ENCODE peak calls at places on chromosomes 7 and 10, in ten cellular contexts. N is fibroblast of lung, H is OCI-LY7, Z is cardiac muscle cell, X is heart left ventricle, R is IMR-90, L is transverse colon, Y is A549, V is stomach, D is SK-N-SH. F is an unnamed sample.

GRCh38 chr7:108000875-108001758 is 1.8 kb downstream of the LAMB1 start:
- DNase-seq in N (peak), H (no peak), Z (peak), X (peak), R (peak), L (peak), Y (peak), V (peak), D (peak), F (peak)

GRCh38 chr10:124917168-124917938 is 24.6 kb upstream of the ZRANB1 start:
- DNase-seq in N (peak), H (peak), Z (peak), X (peak), R (peak), L (peak), Y (peak), V (peak), D (peak), F (peak)

GRCh38 chr10:5584895-5585516 is 60.2 kb downstream of the CALML3 start:
- DNase-seq in N (no peak), H (peak), Z (peak), X (no peak), R (peak), L (no peak), Y (peak), V (no peak), D (no peak), F (no peak)

GRCh38 chr10:98344589-98345038 is 70.4 kb downstream of the PYROXD2 start:
- DNase-seq in N (peak), H (peak), Z (peak), X (peak), R (peak), L (peak), Y (no peak), V (peak), D (no peak), F (peak)

GRCh38 chr7:71457021-71457420 is 325.1 kb downstream of the GALNT17 start:
- DNase-seq in N (no peak), H (no peak), Z (no peak), X (no peak), R (no peak), L (no peak), Y (no peak), V (no peak), D (no peak), F (no peak)

GRCh38 chr10:72694476-72695369 is 2.8 kb downstream of the MCU start:
- DNase-seq in N (peak), H (peak), Z (peak), X (no peak), R (peak), L (no peak), Y (peak), V (no peak), D (peak), F (peak)

GRCh38 chr7:120995659-120996058 is 7.1 kb downstream of the CPED1 start:
- DNase-seq in N (no peak), H (no peak), Z (no peak), X (no peak), R (no peak), L (no peak), Y (no peak), V (no peak), D (no peak), F (no peak)

GRCh38 chr10:92690211-92691041 is 671 bp downstream of the HHEX start:
- DNase-seq in N (peak), H (no peak), Z (peak), X (peak), R (peak), L (peak), Y (peak), V (peak), D (peak), F (peak)

GRCh38 chr7:518630-519428 is 817 bp downstream of the PDGFA start:
- DNase-seq in N (peak), H (no peak), Z (peak), X (peak), R (peak), L (peak), Y (peak), V (peak), D (peak), F (peak)

GRCh38 chr7:24820730-24821044 is 63.4 kb upstream of the GSDME start:
- DNase-seq in N (no peak), H (no peak), Z (peak), X (no peak), R (no peak), L (no peak), Y (peak), V (no peak), D (no peak), F (no peak)

GRCh38 chr7:23471090-23471859 is 984 bp upstream of the IGF2BP3 start:
- DNase-seq in N (peak), H (peak), Z (peak), X (no peak), R (peak), L (peak), Y (peak), V (no peak), D (peak), F (no peak)

GRCh38 chr7:75573477-75574019 is 81.4 kb downstream of the SPDYE5 start:
- DNase-seq in N (no peak), H (no peak), Z (no peak), X (no peak), R (no peak), L (no peak), Y (no peak), V (no peak), D (no peak), F (no peak)

GRCh38 chr10:113576853-113577252 is 24.0 kb downstream of the HABP2 start:
- DNase-seq in N (peak), H (no peak), Z (peak), X (no peak), R (peak), L (no peak), Y (no peak), V (no peak), D (no peak), F (no peak)

GRCh38 chr10:87657370-87657769 is 2.3 kb upstream of the PAPSS2 start:
- DNase-seq in N (peak), H (no peak), Z (peak), X (no peak), R (peak), L (no peak), Y (no peak), V (peak), D (no peak), F (peak)

GRCh38 chr7:108529341-108529740 is 3.4 kb upstream of the PNPLA8 start:
- DNase-seq in N (no peak), H (no peak), Z (no peak), X (no peak), R (no peak), L (no peak), Y (no peak), V (peak), D (no peak), F (no peak)

GRCh38 chr7:92843034-92843760 is 6.8 kb upstream of the CDK6 start:
- DNase-seq in N (no peak), H (no peak), Z (peak), X (no peak), R (peak), L (no peak), Y (no peak), V (no peak), D (no peak), F (no peak)

GRCh38 chr10:108545921-108546320 is 1377.4 kb downstream of the XPNPEP1 start:
- DNase-seq in N (no peak), H (peak), Z (no peak), X (no peak), R (no peak), L (no peak), Y (no peak), V (no peak), D (no peak), F (no peak)

GRCh38 chr10:99172130-99172738 is 63.4 kb downstream of the HPSE2 start:
- DNase-seq in N (peak), H (no peak), Z (peak), X (no peak), R (peak), L (peak), Y (peak), V (no peak), D (peak), F (peak)

GRCh38 chr10:29517352-29517923 is 117.3 kb downstream of the SVIL start:
- DNase-seq in N (peak), H (peak), Z (peak), X (no peak), R (peak), L (peak), Y (peak), V (no peak), D (peak), F (peak)

GRCh38 chr7:73742753-73743641 is 4.4 kb upstream of the ABHD11 start:
- DNase-seq in N (no peak), H (peak), Z (no peak), X (no peak), R (no peak), L (peak), Y (no peak), V (peak), D (peak), F (no peak)

GRCh38 chr10:105188737-105189463 is 547.8 kb downstream of the SORCS3 start:
- DNase-seq in N (no peak), H (no peak), Z (no peak), X (no peak), R (no peak), L (no peak), Y (peak), V (no peak), D (no peak), F (no peak)

GRCh38 chr10:117661316-117661715 is 118.8 kb downstream of the EMX2 start:
- DNase-seq in N (no peak), H (no peak), Z (no peak), X (no peak), R (no peak), L (no peak), Y (no peak), V (no peak), D (no peak), F (no peak)

GRCh38 chr10:94677691-94678090 is 5.8 kb upstream of the CYP2C18 start:
- DNase-seq in N (no peak), H (peak), Z (no peak), X (no peak), R (no peak), L (peak), Y (peak), V (peak), D (no peak), F (no peak)

DNA sequence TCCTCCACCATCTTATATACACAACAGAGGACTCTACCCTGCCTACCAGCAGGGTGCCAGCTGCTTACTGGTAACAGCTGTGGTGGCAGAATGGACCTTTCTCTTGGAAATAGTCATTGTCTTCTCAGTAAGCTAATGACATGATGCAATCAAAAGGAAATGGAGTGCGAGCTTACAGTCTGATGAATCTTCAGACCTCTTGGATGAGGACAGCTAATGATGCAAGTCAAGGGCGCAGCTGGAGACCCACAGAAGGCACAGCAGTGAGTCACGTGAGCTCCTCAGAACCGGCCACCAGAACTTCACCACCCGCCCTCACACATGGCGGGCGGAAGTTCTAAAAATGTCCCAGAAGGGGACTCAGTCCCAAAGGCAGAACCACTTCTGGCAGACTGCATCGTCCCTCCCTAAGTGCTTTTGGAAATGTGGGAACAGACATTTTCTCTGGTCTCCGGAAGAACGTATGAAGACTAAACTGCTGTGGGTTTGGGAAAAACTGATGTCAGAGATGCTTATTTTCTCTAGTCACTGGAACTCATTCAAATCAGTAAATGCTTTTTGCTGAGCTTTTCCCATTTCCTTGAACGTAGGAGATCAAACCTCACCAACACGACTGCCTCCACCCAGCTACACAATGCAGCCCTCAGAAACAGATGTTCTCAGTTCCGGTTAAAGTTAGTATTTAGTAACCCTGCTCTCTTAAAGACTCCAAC is 96.4 kb downstream of the FAS start:
- DNase-seq in N (peak), H (peak), Z (peak), X (peak), R (peak), L (peak), Y (no peak), V (peak), D (no peak), F (peak)
- H3K4me3 ChIP-seq in N (no peak), H (no peak), Z (no peak), X (peak), R (no peak), L (no peak), Y (no peak), V (no peak), D (no peak), F (no peak)

DNA sequence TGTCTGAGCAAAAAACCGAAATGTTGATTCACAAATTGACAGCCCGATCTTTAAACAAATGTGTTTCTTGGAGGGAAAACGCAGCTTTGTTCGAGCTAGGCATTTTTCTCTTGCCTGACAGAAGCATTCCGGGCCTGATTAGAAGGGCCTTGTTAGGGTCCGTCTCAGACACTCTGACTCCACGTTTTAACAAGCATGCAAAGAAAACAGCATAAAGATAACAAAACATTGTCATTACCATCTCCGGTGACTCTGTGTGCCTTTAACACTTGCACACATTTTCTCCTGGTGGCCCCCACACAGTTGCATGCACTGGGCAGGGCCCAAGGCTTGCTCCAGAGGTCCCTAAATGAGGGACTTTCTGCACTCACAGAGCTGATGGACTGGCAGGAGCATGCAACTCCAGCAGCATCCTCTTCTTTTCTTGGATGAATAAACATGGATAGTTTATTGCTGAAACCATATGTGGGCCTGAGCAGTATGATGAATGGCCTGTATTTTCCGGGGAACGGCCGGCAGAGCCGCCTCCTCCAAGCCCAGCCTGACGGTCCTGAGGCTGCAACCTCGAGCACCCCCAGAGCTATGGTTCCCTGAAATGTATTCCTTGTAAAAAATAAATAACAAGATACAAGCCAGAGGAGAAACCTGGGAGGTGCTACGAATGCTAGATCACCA is 50.9 kb downstream of the EBF3 start:
- DNase-seq in N (no peak), H (no peak), Z (no peak), X (no peak), R (no peak), L (no peak), Y (no peak), V (no peak), D (no peak), F (no peak)
- H3K27ac ChIP-seq in N (no peak), H (no peak), Z (no peak), X (no peak), R (no peak), L (no peak), Y (no peak), V (no peak), D (no peak), F (no peak)

DNA sequence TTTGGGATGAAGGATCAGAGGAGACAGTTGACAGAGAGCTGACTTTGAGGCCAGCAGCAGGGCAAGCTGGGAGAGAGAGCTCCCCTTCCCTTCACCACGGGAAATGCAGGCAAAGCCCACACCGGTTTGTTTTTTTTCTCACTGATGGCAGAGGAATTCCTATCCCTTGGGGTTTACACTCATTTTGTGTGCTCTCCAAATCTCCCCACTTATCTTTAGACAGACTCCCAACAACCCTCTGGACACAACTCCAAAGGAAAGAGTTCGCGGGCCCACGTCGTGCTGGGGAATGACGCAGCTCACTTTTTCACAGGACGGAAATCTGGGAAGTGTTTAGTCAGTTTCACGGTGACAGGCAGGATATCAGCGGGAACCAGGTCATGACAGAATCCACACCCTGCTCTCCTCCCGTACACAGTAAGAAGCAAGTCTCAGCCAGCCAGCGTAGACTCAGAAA is 68.3 kb upstream of the FAM171A1 start:
- DNase-seq in N (peak), H (no peak), Z (peak), X (peak), R (peak), L (peak), Y (no peak), V (no peak), D (peak), F (peak)
- TF ChIP-seq CTCF in N (peak), H (no peak), Z (peak), X (peak), R (peak), L (peak), Y (no peak), V (no peak), D (peak), F (no peak)

DNA sequence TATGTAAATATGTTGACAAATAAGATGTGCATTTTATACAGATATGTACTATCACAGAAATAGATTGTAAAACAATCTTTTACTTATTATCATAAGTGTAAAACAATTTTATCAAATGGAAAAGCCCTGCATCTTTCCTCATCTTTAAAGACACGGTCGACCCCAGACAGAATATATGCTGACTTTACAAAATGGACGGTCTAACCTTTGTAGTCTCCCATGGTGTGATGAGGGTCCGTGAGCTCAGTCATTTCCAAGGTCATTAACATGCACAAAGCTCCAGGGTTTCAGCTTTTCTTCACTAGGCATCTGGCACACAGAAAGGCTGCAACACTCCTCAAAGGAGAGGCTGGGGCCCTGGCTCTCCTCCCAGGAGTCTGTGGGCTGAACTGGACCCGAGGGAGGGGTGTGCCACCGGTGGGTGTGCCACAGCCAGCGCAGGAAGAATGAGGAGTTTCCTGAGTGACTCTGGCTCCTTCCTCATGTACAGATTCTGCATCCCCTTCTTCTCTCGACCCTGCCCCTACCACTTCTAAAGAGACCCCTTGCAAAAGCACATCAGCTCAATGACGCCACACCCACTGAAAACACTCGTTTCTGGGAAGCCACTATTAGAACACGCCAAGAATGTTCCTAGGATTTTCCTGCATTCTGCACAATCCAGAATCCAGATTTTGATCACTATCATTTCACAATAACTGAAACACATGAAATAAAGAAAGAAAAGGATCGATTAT is 26.2 kb upstream of the ABLIM1 start:
- DNase-seq in N (peak), H (no peak), Z (peak), X (peak), R (peak), L (peak), Y (peak), V (peak), D (peak), F (no peak)
- H3K4me3 ChIP-seq in N (peak), H (no peak), Z (no peak), X (peak), R (no peak), L (no peak), Y (peak), V (peak), D (peak), F (no peak)

F was measured in testis.